ENCODE peak calls at places on chromosomes 2 and 18, in six cellular contexts. M, R, T, Q, B and X are unnamed samples.

GRCh38 chr2:196379600-196379999 is 208.2 kb upstream of the STK17B start:
- DNase-seq in M (no peak), R (no peak), T (no peak), Q (no peak), B (no peak), X (no peak)

GRCh38 chr2:102147935-102148334 is 5.4 kb downstream of the IL1R1 start:
- DNase-seq in M (no peak), R (no peak), T (no peak), Q (peak; percentile 88), B (no peak), X (no peak)

GRCh38 chr2:43123056-43123455 is 103.3 kb downstream of the ZFP36L2 start:
- DNase-seq in M (peak; percentile 45), R (no peak), T (no peak), Q (no peak), B (no peak), X (no peak)

GRCh38 chr18:59662008-59662701 is 35.1 kb downstream of the CCBE1 start:
- DNase-seq in M (no peak), R (no peak), T (no peak), Q (peak; percentile 46), B (no peak), X (no peak)

GRCh38 chr2:239818531-239819011 is 206.6 kb downstream of the NDUFA10 start:
- DNase-seq in M (no peak), R (no peak), T (no peak), Q (no peak), B (no peak), X (peak; percentile 79)

GRCh38 chr2:75627902-75628504 is 18.6 kb upstream of the MRPL19 start:
- DNase-seq in M (peak; percentile 85), R (peak; percentile 57), T (peak; percentile 33), Q (peak; percentile 85), B (peak; percentile 90), X (peak; percentile 85)

GRCh38 chr2:77119333-77119732 is 402.8 kb downstream of the LRRTM4 start:
- DNase-seq in M (no peak), R (no peak), T (no peak), Q (no peak), B (no peak), X (no peak)

GRCh38 chr18:9900699-9901098 is 13.1 kb upstream of the VAPA start:
- DNase-seq in M (no peak), R (no peak), T (no peak), Q (no peak), B (no peak), X (no peak)

GRCh38 chr18:63292844-63293683 is 26.5 kb downstream of the BCL2 start:
- DNase-seq in M (peak; percentile 78), R (no peak), T (no peak), Q (no peak), B (no peak), X (no peak)

GRCh38 chr18:29147944-29148343 is 971.0 kb upstream of the CDH2 start:
- DNase-seq in M (no peak), R (peak; percentile 37), T (no peak), Q (peak; percentile 84), B (peak; percentile 68), X (no peak)

GRCh38 chr2:114784890-114785583 is 342.6 kb downstream of the DPP10 start:
- DNase-seq in M (no peak), R (no peak), T (no peak), Q (no peak), B (no peak), X (no peak)

GRCh38 chr18:77127769-77128671 is 4.6 kb downstream of the MBP start:
- DNase-seq in M (peak; percentile 71), R (peak; percentile 88), T (no peak), Q (peak; percentile 90), B (no peak), X (peak; percentile 54)

GRCh38 chr2:119702918-119703401 is 24.0 kb downstream of the TMEM177 start:
- DNase-seq in M (peak; percentile 81), R (peak; percentile 17), T (no peak), Q (peak; percentile 71), B (peak; percentile 82), X (peak; percentile 75)

GRCh38 chr2:126661702-126662465 is 5.9 kb downstream of the GYPC start:
- DNase-seq in M (no peak), R (no peak), T (no peak), Q (no peak), B (no peak), X (no peak)

GRCh38 chr2:157052685-157053224 is 204.8 kb upstream of the GALNT5 start:
- DNase-seq in M (no peak), R (peak; percentile 24), T (no peak), Q (peak; percentile 85), B (no peak), X (no peak)

GRCh38 chr2:232333361-232334135 is 45.0 kb upstream of the ALPP start:
- DNase-seq in M (peak; percentile 40), R (no peak), T (no peak), Q (no peak), B (peak; percentile 54), X (no peak)

GRCh38 chr2:166440313-166440712 is 53.7 kb downstream of the SCN7A start:
- DNase-seq in M (no peak), R (no peak), T (no peak), Q (no peak), B (no peak), X (no peak)

GRCh38 chr2:109437325-109438090 is 176.3 kb downstream of the SEPTIN10 start:
- DNase-seq in M (no peak), R (no peak), T (peak; percentile 11), Q (no peak), B (no peak), X (no peak)

GRCh38 chr18:34730774-34731173 is 20.7 kb downstream of the DTNA start:
- DNase-seq in M (no peak), R (no peak), T (no peak), Q (peak; percentile 39), B (no peak), X (no peak)

GRCh38 chr2:64695656-64696310 is 42.1 kb upstream of the SERTAD2 start:
- DNase-seq in M (no peak), R (no peak), T (no peak), Q (peak; percentile 39), B (no peak), X (no peak)

GRCh38 chr2:35228584-35228983 is 1127.0 kb upstream of the CRIM1 start:
- DNase-seq in M (no peak), R (no peak), T (no peak), Q (no peak), B (peak; percentile 75), X (no peak)

GRCh38 chr2:234961784-234962183 is 10.0 kb downstream of the SH3BP4 start:
- DNase-seq in M (no peak), R (no peak), T (no peak), Q (no peak), B (no peak), X (no peak)

GRCh38 chr2:143600136-143600535 is 470.9 kb downstream of the ARHGAP15 start:
- DNase-seq in M (no peak), R (no peak), T (no peak), Q (peak; percentile 22), B (no peak), X (no peak)

GRCh38 chr2:152594022-152594712 is 123.1 kb downstream of the PRPF40A start:
- DNase-seq in M (peak; percentile 52), R (no peak), T (no peak), Q (no peak), B (no peak), X (peak; percentile 78)